ENCODE peak calls at places on chromosomes 13 and 19, in four cellular contexts. F is kidney, J is neuronal stem cell, V is adipocyte. A is an unnamed sample.
A peak's percentile ranks its signal among the peaks of the same experiment; 100 is the strongest.

GRCh38 chr13:32031025-32031814 is at the start of gene FRY:
- DNase-seq in V (peak; percentile 82), J (peak; percentile 74), F (peak; percentile 88), A (peak; percentile 53)

GRCh38 chr13:58680115-58680514 is 1048.6 kb downstream of the PCDH17 start:
- DNase-seq in V (no peak), F (no peak), J (no peak), A (no peak)

GRCh38 chr19:984165-984967 is at the start of gene WDR18:
- DNase-seq in V (peak; percentile 98), F (peak; percentile 98), J (peak; percentile 88), A (peak; percentile 97)

GRCh38 chr19:1526979-1527649 is 3.2 kb downstream of the PLK5 start:
- DNase-seq in F (no peak), V (no peak), J (no peak), A (no peak)

GRCh38 chr19:47200530-47200929 is 30.5 kb downstream of the BBC3 start:
- DNase-seq in V (no peak), F (no peak), J (no peak), A (no peak)

GRCh38 chr19:54191671-54192453 is 754 bp downstream of the TSEN34 start:
- DNase-seq in V (no peak), F (peak; percentile 81), J (no peak), A (no peak)

GRCh38 chr13:30268673-30269072 is 38.7 kb downstream of the KATNAL1 start:
- DNase-seq in F (no peak), V (peak; percentile 15), J (no peak), A (no peak)

GRCh38 chr13:26989261-26990007 is 182.2 kb downstream of the USP12 start:
- DNase-seq in F (no peak), J (no peak), V (no peak), A (no peak)

GRCh38 chr19:15303105-15303780 is 29.1 kb downstream of the BRD4 start:
- DNase-seq in V (no peak), J (no peak), F (no peak), A (no peak)

GRCh38 chr13:97057196-97057595 is 62.9 kb upstream of the OXGR1 start:
- DNase-seq in J (no peak), F (no peak), V (peak; percentile 79), A (no peak)

GRCh38 chr19:30406220-30406944 is 34.2 kb downstream of the ZNF536 start:
- DNase-seq in J (no peak), F (no peak), V (no peak), A (peak; percentile 85)

GRCh38 chr13:109385161-109385560 is 401.2 kb downstream of the IRS2 start:
- DNase-seq in J (no peak), F (no peak), V (peak; percentile 15), A (no peak)

GRCh38 chr13:50198508-50198907 is 183.3 kb downstream of the KCNRG start:
- DNase-seq in F (no peak), J (no peak), V (no peak), A (no peak)

GRCh38 chr19:2428027-2428690 is 773 bp upstream of the TIMM13 start:
- DNase-seq in F (no peak), J (no peak), V (peak; percentile 22), A (no peak)

GRCh38 chr13:74771964-74772363 is 637.8 kb upstream of the KLF12 start:
- DNase-seq in J (no peak), F (no peak), V (peak; percentile 85), A (no peak)

GRCh38 chr13:95153647-95154405 is 147.4 kb downstream of the ABCC4 start:
- DNase-seq in F (no peak), V (peak; percentile 46), J (no peak), A (no peak)

GRCh38 chr19:7605490-7606222 is 10.0 kb downstream of the CAMSAP3 start:
- DNase-seq in J (no peak), V (no peak), F (no peak), A (peak; percentile 97)

GRCh38 chr13:77329133-77330008 is 2.5 kb upstream of the MYCBP2 start:
- DNase-seq in J (peak; percentile 91), F (peak; percentile 94), V (peak; percentile 96), A (peak; percentile 98)

GRCh38 chr13:33251131-33251629 is 34.4 kb downstream of the STARD13 start:
- DNase-seq in F (no peak), V (peak; percentile 80), J (no peak), A (peak; percentile 63)

GRCh38 chr13:21837841-21838551 is 167.1 kb downstream of the FGF9 start:
- DNase-seq in J (no peak), F (no peak), V (no peak), A (no peak)

GRCh38 chr19:50365434-50366306 is at the start of gene NAPSA:
- DNase-seq in F (peak; percentile 65), J (no peak), V (no peak), A (no peak)

GRCh38 chr19:12052571-12053169 is at the start of gene ZNF878:
- DNase-seq in V (peak; percentile 94), J (peak; percentile 93), F (peak; percentile 96), A (peak; percentile 95)

GRCh38 chr13:99208845-99209527 is 8.3 kb downstream of the UBAC2 start:
- DNase-seq in J (no peak), F (no peak), V (no peak), A (no peak)

GRCh38 chr13:113746671-113747070 is 12.4 kb upstream of the TMEM255B start:
- DNase-seq in F (peak; percentile 16), J (no peak), V (no peak), A (no peak)

GRCh38 chr19:1904385-1905070 is 671 bp upstream of the ADAT3 start:
- DNase-seq in V (no peak), J (peak; percentile 56), F (no peak), A (peak; percentile 79)

GRCh38 chr19:824885-825284 is 2.8 kb upstream of the AZU1 start:
- DNase-seq in F (no peak), V (no peak), J (no peak), A (no peak)

GRCh38 chr13:109500146-109500773 is 286.1 kb downstream of the IRS2 start:
- DNase-seq in F (no peak), J (peak; percentile 15), V (no peak), A (no peak)

GRCh38 chr13:32409561-32410440 is 18.1 kb downstream of the N4BP2L1 start:
- DNase-seq in J (no peak), V (peak; percentile 49), F (no peak), A (no peak)

GRCh38 chr13:107870400-107870799 is 344.9 kb downstream of the LIG4 start:
- DNase-seq in J (no peak), V (no peak), F (no peak), A (no peak)

GRCh38 chr13:66139250-66139649 is 1090.9 kb downstream of the PCDH9 start:
- DNase-seq in F (no peak), V (peak; percentile 26), J (no peak), A (no peak)
- H3K9ac ChIP-seq in F (no peak overlapping the region), V (no peak overlapping the region), J (no peak overlapping the region), A (no peak overlapping the region)

GRCh38 chr19:56750658-56751057 is 79.1 kb upstream of the ZNF835 start:
- DNase-seq in J (no peak), V (no peak), F (no peak), A (no peak)

GRCh38 chr19:56748443-56748842 is 76.9 kb upstream of the ZNF835 start:
- DNase-seq in F (no peak), J (peak; percentile 9), V (peak; percentile 36), A (peak; percentile 78)

GRCh38 chr19:56746367-56746766 is 74.8 kb upstream of the ZNF835 start:
- DNase-seq in F (no peak), J (no peak), V (no peak), A (no peak)

GRCh38 chr19:56751078-56751489 is 79.5 kb upstream of the ZNF835 start:
- DNase-seq in F (no peak), J (peak; percentile 69), V (no peak), A (no peak)
- H3K9ac ChIP-seq in F (no peak overlapping the region), J (no peak overlapping the region), V (no peak overlapping the region), A (no peak overlapping the region)

GRCh38 chr13:25632166-25632888 is 260.6 kb downstream of the ATP8A2 start:
- DNase-seq in J (no peak), V (no peak), F (no peak), A (no peak)

GRCh38 chr13:25633108-25633507 is 261.3 kb downstream of the ATP8A2 start:
- DNase-seq in J (peak; percentile 11), V (no peak), F (no peak), A (no peak)

GRCh38 chr13:25625361-25625760 is 253.6 kb downstream of the ATP8A2 start:
- DNase-seq in V (no peak), F (no peak), J (no peak), A (no peak)

GRCh38 chr13:25630327-25630726 is 258.6 kb downstream of the ATP8A2 start:
- DNase-seq in F (no peak), J (no peak), V (no peak), A (no peak)
- H3K9ac ChIP-seq in F (no peak overlapping the region), J (no peak overlapping the region), V (no peak overlapping the region), A (no peak overlapping the region)

GRCh38 chr13:44433863-44434262 is 60.2 kb downstream of the SERP2 start:
- DNase-seq in F (no peak), J (no peak), V (no peak), A (no peak)
- H3K9ac ChIP-seq in F (peak overlapping the region; percentile 94), J (no peak overlapping the region), V (no peak overlapping the region), A (no peak overlapping the region)

DNA sequence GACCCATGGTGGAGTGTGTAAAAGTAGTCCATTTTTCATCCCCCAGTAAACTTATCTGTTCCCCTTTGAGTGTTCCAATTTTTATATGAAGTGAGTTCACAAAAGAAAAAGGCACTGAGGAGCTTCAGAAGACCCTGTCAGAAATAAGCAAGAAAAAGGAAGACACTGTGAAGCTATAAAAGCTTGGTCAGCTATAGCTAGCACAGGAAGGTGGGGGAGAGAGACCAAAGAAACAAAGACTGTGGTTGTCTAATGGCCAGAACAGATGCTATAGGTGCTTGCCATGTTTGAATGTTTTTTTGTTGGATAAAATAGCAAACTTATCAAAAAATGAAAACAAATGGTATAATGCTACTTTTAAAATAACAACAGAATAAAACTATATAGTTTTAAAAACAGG is 46.5 kb downstream of the RCBTB2 start:
- DNase-seq in F (no peak), J (no peak), V (no peak), A (peak; percentile 40)
- H3K9ac ChIP-seq in F (no peak overlapping the region), J (no peak overlapping the region), V (no peak overlapping the region), A (no peak overlapping the region)